ENCODE peak calls at places on chromosomes 7 and 10, in four cellular contexts. One of them, this sample, is unnamed.

GRCh38 chr7:134897936-134898335 is 88.4 kb upstream of the AGBL3 start:
- DNase-seq in HepG2: no peak
- DNase-seq in K562: no peak
- DNase-seq in HCT116: no peak
- DNase-seq in this sample: no peak

GRCh38 chr10:35059486-35059885 is 30.7 kb downstream of the CUL2 start:
- DNase-seq in K562: no peak
- DNase-seq in HCT116: no peak
- DNase-seq in HepG2: no peak
- DNase-seq in this sample: no peak

GRCh38 chr7:13980474-13980873 is 9.0 kb downstream of the ETV1 start:
- DNase-seq in K562: no peak
- DNase-seq in HCT116: no peak
- DNase-seq in HepG2: no peak
- DNase-seq in this sample: no peak

GRCh38 chr7:5620459-5620881 is 161.0 kb downstream of the RNF216 start:
- DNase-seq in HCT116: no peak
- DNase-seq in K562: no peak
- DNase-seq in HepG2: no peak
- DNase-seq in this sample: peak; percentile 61

GRCh38 chr7:27611043-27611442 is 51.6 kb downstream of the HIBADH start:
- DNase-seq in HCT116: no peak
- DNase-seq in HepG2: no peak
- DNase-seq in K562: no peak
- DNase-seq in this sample: no peak

GRCh38 chr7:325051-325798 is 35.3 kb downstream of the FOXL3 start:
- DNase-seq in K562: no peak
- DNase-seq in HepG2: no peak
- DNase-seq in HCT116: no peak
- DNase-seq in this sample: no peak

GRCh38 chr7:100632951-100633717 is 8.2 kb downstream of the TFR2 start:
- DNase-seq in HepG2: no peak
- DNase-seq in K562: no peak
- DNase-seq in HCT116: no peak
- DNase-seq in this sample: peak; percentile 95

GRCh38 chr7:137109966-137110930 is 233.3 kb downstream of the PTN start:
- DNase-seq in K562: no peak
- DNase-seq in HepG2: no peak
- DNase-seq in HCT116: no peak
- DNase-seq in this sample: peak; percentile 43

GRCh38 chr10:131461093-131461492 is 149.6 kb upstream of the TCERG1L start:
- DNase-seq in K562: no peak
- DNase-seq in HepG2: no peak
- DNase-seq in HCT116: no peak
- DNase-seq in this sample: no peak

GRCh38 chr10:28839600-28840007 is 162.3 kb downstream of the BAMBI start:
- DNase-seq in K562: peak; percentile 83
- DNase-seq in HepG2: peak; percentile 21
- DNase-seq in HCT116: peak; percentile 45
- DNase-seq in this sample: peak; percentile 28

GRCh38 chr7:139358541-139359365 is 941 bp upstream of the LUC7L2 start:
- DNase-seq in HCT116: peak; percentile 40
- DNase-seq in K562: peak; percentile 43
- DNase-seq in HepG2: no peak
- DNase-seq in this sample: peak; percentile 68

GRCh38 chr10:102132563-102133372 is at the start of gene PPRC1:
- DNase-seq in HepG2: peak; percentile 98
- DNase-seq in HCT116: peak; percentile 100
- DNase-seq in K562: peak; percentile 90
- DNase-seq in this sample: peak; percentile 95

GRCh38 chr7:150351587-150352194 is 10.3 kb upstream of the RARRES2 start:
- DNase-seq in K562: no peak
- DNase-seq in HCT116: no peak
- DNase-seq in HepG2: no peak
- DNase-seq in this sample: no peak

GRCh38 chr7:139583826-139584553 is 60.5 kb downstream of the CLEC2L start:
- DNase-seq in K562: no peak
- DNase-seq in HepG2: no peak
- DNase-seq in HCT116: no peak
- DNase-seq in this sample: no peak

GRCh38 chr7:105524840-105525239 is 2.8 kb upstream of the PUS7 start:
- DNase-seq in HepG2: no peak
- DNase-seq in HCT116: no peak
- DNase-seq in K562: no peak
- DNase-seq in this sample: no peak

GRCh38 chr7:80500325-80500724 is 11.5 kb downstream of the GNAT3 start:
- DNase-seq in K562: no peak
- DNase-seq in HCT116: no peak
- DNase-seq in HepG2: no peak
- DNase-seq in this sample: no peak

GRCh38 chr7:43113622-43114450 is 1.4 kb downstream of the HECW1 start:
- DNase-seq in HepG2: no peak
- DNase-seq in K562: no peak
- DNase-seq in HCT116: no peak
- DNase-seq in this sample: peak; percentile 32

GRCh38 chr10:81109200-81109752 is 571.6 kb downstream of the SH2D4B start:
- DNase-seq in K562: no peak
- DNase-seq in HepG2: no peak
- DNase-seq in HCT116: no peak
- DNase-seq in this sample: no peak

GRCh38 chr10:79374312-79375191 is 27.3 kb downstream of the PPIF start:
- DNase-seq in HepG2: peak; percentile 58
- DNase-seq in HCT116: peak; percentile 40
- DNase-seq in K562: peak; percentile 87
- DNase-seq in this sample: peak; percentile 84

GRCh38 chr10:44949915-44950314 is 9.7 kb upstream of the RASSF4 start:
- DNase-seq in HCT116: no peak
- DNase-seq in K562: no peak
- DNase-seq in HepG2: no peak
- DNase-seq in this sample: no peak

GRCh38 chr10:90378524-90379076 is 479.2 kb downstream of the HTR7 start:
- DNase-seq in HepG2: no peak
- DNase-seq in HCT116: no peak
- DNase-seq in K562: no peak
- DNase-seq in this sample: no peak

GRCh38 chr10:90709727-90710126 is 148.1 kb downstream of the HTR7 start:
- DNase-seq in HepG2: no peak
- DNase-seq in K562: no peak
- DNase-seq in HCT116: no peak
- DNase-seq in this sample: no peak

GRCh38 chr7:130732980-130733865 is 784 bp downstream of the KLF14 start:
- DNase-seq in K562: peak; percentile 77
- DNase-seq in HepG2: no peak
- DNase-seq in HCT116: peak; percentile 8
- DNase-seq in this sample: peak; percentile 84

GRCh38 chr10:131288648-131289047 is 22.9 kb downstream of the TCERG1L start:
- DNase-seq in HCT116: no peak
- DNase-seq in K562: no peak
- DNase-seq in HepG2: no peak
- DNase-seq in this sample: no peak

GRCh38 chr7:96400001-96400400 is 78.1 kb upstream of the SLC25A13 start:
- DNase-seq in HepG2: no peak
- DNase-seq in HCT116: no peak
- DNase-seq in K562: no peak
- DNase-seq in this sample: no peak

GRCh38 chr7:27165089-27165654 is at the start of gene HOXA9:
- DNase-seq in HepG2: no peak
- DNase-seq in K562: no peak
- DNase-seq in HCT116: peak; percentile 94
- DNase-seq in this sample: no peak

GRCh38 chr10:128011059-128011979 is 104.4 kb downstream of the PTPRE start:
- DNase-seq in HCT116: peak; percentile 54
- DNase-seq in K562: peak; percentile 87
- DNase-seq in HepG2: peak; percentile 43
- DNase-seq in this sample: peak; percentile 95

GRCh38 chr7:34552502-34552901 is 105.5 kb upstream of the NPSR1 start:
- DNase-seq in HCT116: no peak
- DNase-seq in K562: no peak
- DNase-seq in HepG2: no peak
- DNase-seq in this sample: no peak

GRCh38 chr10:109773818-109774440 is 149.4 kb downstream of the XPNPEP1 start:
- DNase-seq in HepG2: peak; percentile 26
- DNase-seq in HCT116: peak; percentile 16
- DNase-seq in K562: peak; percentile 16
- DNase-seq in this sample: peak; percentile 30
- TF ChIP-seq ELF1 in HepG2: no peak
- TF ChIP-seq ELF1 in HCT116: no peak
- TF ChIP-seq ELF1 in K562: no peak
- TF ChIP-seq ELF1 in this sample: no peak

GRCh38 chr7:99305473-99306260 is 20.0 kb upstream of the ARPC1A start:
- DNase-seq in HCT116: no peak
- DNase-seq in K562: no peak
- DNase-seq in HepG2: no peak
- DNase-seq in this sample: no peak

GRCh38 chr7:99311702-99312101 is 14.0 kb upstream of the ARPC1A start:
- DNase-seq in HepG2: no peak
- DNase-seq in K562: no peak
- DNase-seq in HCT116: no peak
- DNase-seq in this sample: no peak

GRCh38 chr7:99310004-99310403 is 15.7 kb upstream of the ARPC1A start:
- DNase-seq in HepG2: no peak
- DNase-seq in HCT116: no peak
- DNase-seq in K562: no peak
- DNase-seq in this sample: no peak

GRCh38 chr7:99309141-99309540 is 16.6 kb upstream of the ARPC1A start:
- DNase-seq in HepG2: no peak
- DNase-seq in K562: no peak
- DNase-seq in HCT116: no peak
- DNase-seq in this sample: no peak

DNA sequence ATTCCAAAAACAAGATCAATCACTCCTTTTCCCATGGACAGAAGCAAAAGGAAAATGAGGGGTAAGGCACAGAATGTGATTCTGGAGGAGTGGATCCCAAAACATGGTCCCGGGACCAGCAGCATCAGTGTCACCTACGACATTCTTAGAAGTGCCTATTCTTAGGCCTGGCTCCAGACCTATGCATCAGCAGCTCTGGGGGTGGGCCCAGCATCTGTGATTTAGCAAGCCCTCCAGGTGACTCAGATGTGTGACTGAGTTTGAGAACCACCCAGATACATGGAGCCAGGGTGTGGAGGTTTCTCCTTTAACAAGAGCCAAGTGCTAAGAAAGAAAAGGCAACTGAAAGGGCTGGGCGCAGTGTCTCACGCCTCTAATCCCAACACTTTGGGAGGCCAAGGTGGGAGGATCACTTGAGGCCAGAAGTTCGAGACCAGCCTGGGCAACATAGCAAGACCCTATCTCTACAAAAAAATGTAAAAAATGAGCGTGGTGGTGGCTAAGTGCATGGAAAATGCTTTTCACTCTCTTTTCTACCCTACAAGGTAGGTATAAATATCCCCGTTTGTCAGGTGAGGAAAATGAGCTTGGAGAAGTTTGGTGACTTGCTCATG is 17.1 kb upstream of the ARPC1A start:
- DNase-seq in HepG2: no peak
- DNase-seq in K562: no peak
- DNase-seq in HCT116: no peak
- DNase-seq in this sample: no peak
- TF ChIP-seq ELF1 in HepG2: no peak
- TF ChIP-seq ELF1 in K562: no peak
- TF ChIP-seq ELF1 in HCT116: no peak
- TF ChIP-seq ELF1 in this sample: no peak

DNA sequence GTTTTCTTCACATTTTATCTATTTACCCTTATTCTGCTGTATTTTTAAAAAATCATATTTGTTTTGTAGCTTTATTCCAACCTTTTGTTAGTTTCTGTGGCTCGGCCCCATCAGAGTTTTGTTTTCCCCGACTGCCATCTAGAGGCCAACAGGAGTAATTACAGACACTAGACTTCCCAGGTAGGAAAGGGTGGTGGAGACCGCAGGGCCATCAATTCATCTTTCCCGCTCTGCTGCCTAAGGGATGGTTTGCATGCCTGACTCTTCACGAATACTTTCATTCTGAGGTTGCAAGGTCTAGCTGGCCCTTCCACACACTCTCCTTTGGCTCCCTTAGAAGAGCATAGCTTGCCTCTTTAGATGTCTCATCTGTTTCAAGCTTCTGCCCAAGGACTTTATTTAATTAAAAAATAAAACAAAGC is 38.3 kb downstream of the LYZL2 start:
- DNase-seq in HepG2: peak; percentile 65
- DNase-seq in HCT116: peak; percentile 37
- DNase-seq in K562: peak; percentile 59
- DNase-seq in this sample: peak; percentile 62
- TF ChIP-seq ELF1 in HepG2: no peak
- TF ChIP-seq ELF1 in HCT116: no peak
- TF ChIP-seq ELF1 in K562: no peak
- TF ChIP-seq ELF1 in this sample: no peak

DNA sequence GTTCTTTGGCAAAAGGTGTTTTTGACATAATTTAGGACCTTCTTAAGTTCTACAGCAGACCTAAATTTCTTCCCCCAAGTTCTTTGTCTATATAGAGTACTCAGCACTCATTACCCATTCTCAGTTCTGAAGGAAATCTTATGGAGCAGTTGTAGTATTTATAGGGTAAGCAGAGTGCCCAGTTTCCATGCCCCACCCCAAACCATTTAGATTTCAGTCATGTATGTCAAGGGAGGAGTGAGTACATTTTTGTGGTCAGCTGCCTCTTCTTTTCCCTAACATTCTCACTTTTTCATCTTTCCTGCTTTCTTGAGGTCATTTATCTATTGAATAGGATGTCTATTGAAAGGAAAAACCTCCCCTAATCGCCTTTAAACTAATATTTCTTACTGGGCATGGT is 83.3 kb downstream of the KAT6B start:
- DNase-seq in HepG2: no peak
- DNase-seq in K562: no peak
- DNase-seq in HCT116: no peak
- DNase-seq in this sample: no peak
- TF ChIP-seq ELF1 in HepG2: no peak
- TF ChIP-seq ELF1 in K562: no peak
- TF ChIP-seq ELF1 in HCT116: no peak
- TF ChIP-seq ELF1 in this sample: no peak

GRCh38 chr10:120328647-120329046 is 128.4 kb upstream of the PLPP4 start:
- DNase-seq in K562: no peak
- DNase-seq in HepG2: no peak
- DNase-seq in HCT116: no peak
- DNase-seq in this sample: no peak
- TF ChIP-seq ELF1 in K562: no peak
- TF ChIP-seq ELF1 in HepG2: no peak
- TF ChIP-seq ELF1 in HCT116: no peak
- TF ChIP-seq ELF1 in this sample: no peak